ENCODE peak calls at places on chromosomes 6 and 20, in eight cellular contexts. R, S, V, X, B, H, F and A are unnamed samples.

GRCh38 chr6:126812651-126813050 is 305.8 kb upstream of the RSPO3 start:
- DNase-seq in S (no peak), H (peak; percentile 25), B (no peak), R (peak; percentile 40), V (no peak), F (peak; percentile 12), X (no peak), A (no peak)

GRCh38 chr20:44576297-44576696 is 6.1 kb upstream of the PKIG start:
- DNase-seq in X (peak; percentile 11), H (peak; percentile 71), R (peak; percentile 32), F (peak; percentile 48), B (no peak), V (no peak), S (peak; percentile 56), A (no peak)

GRCh38 chr6:106637718-106638341 is 8.5 kb downstream of the QRSL1 start:
- DNase-seq in H (no peak), B (no peak), R (no peak), F (no peak), X (no peak), S (no peak), V (no peak), A (no peak)

GRCh38 chr6:106360410-106360988 is at the start of gene CRYBG1:
- DNase-seq in F (peak; percentile 44), R (no peak), B (no peak), X (peak; percentile 82), H (peak; percentile 17), V (no peak), S (peak; percentile 42), A (peak; percentile 20)

GRCh38 chr6:43695078-43695966 is 7.7 kb upstream of the MRPS18A start:
- DNase-seq in X (peak; percentile 55), S (no peak), B (no peak), F (no peak), H (no peak), V (no peak), R (no peak), A (no peak)

GRCh38 chr6:96685702-96686101 is 122.8 kb downstream of the FHL5 start:
- DNase-seq in S (no peak), H (no peak), R (no peak), B (no peak), X (no peak), F (no peak), V (no peak), A (no peak)

GRCh38 chr6:125094563-125094962 is 59.0 kb upstream of the TPD52L1 start:
- DNase-seq in F (peak; percentile 53), R (peak; percentile 49), V (no peak), B (no peak), H (peak; percentile 46), X (no peak), S (no peak), A (no peak)

GRCh38 chr20:45823949-45824835 is 2.9 kb downstream of the TNNC2 start:
- DNase-seq in B (no peak), V (no peak), S (peak; percentile 56), H (peak; percentile 57), X (peak; percentile 35), R (peak; percentile 31), F (peak; percentile 65), A (peak; percentile 77)

GRCh38 chr6:44627091-44627878 is 239.8 kb downstream of the CDC5L start:
- DNase-seq in V (no peak), F (no peak), X (peak; percentile 38), H (no peak), S (no peak), B (no peak), R (no peak), A (peak; percentile 70)

GRCh38 chr6:122580731-122581130 is 29.5 kb upstream of the PKIB start:
- DNase-seq in B (no peak), H (no peak), S (no peak), X (no peak), F (peak; percentile 2), V (no peak), R (peak; percentile 33), A (no peak)

GRCh38 chr6:35082733-35083403 is 58.3 kb downstream of the TCP11 start:
- DNase-seq in H (no peak), F (no peak), R (no peak), S (no peak), B (no peak), V (no peak), X (no peak), A (no peak)

GRCh38 chr20:55522296-55522815 is 483.0 kb downstream of the CBLN4 start:
- DNase-seq in X (no peak), B (no peak), V (no peak), S (no peak), H (no peak), F (no peak), R (no peak), A (no peak)

GRCh38 chr6:152441892-152442291 is 195.3 kb downstream of the SYNE1 start:
- DNase-seq in S (no peak), R (no peak), V (no peak), X (no peak), H (no peak), B (no peak), F (no peak), A (no peak)

GRCh38 chr6:75351570-75351969 is 67.0 kb upstream of the TMEM30A start:
- DNase-seq in R (no peak), F (no peak), X (no peak), S (no peak), H (no peak), B (no peak), V (no peak), A (no peak)

GRCh38 chr6:26003102-26003694 is 40.6 kb downstream of the TRIM38 start:
- DNase-seq in S (peak; percentile 61), F (peak; percentile 66), X (peak; percentile 69), H (peak; percentile 71), B (no peak), V (peak; percentile 69), R (peak; percentile 41), A (no peak)

GRCh38 chr6:8180327-8181161 is 78.2 kb upstream of the EEF1E1 start:
- DNase-seq in X (no peak), R (peak; percentile 89), B (no peak), F (peak; percentile 70), S (no peak), H (peak; percentile 50), V (no peak), A (no peak)

GRCh38 chr20:59933296-59933848 is at the start of gene SYCP2:
- DNase-seq in V (peak; percentile 30), S (peak; percentile 41), R (peak; percentile 25), X (peak; percentile 61), H (peak; percentile 49), F (peak; percentile 61), B (no peak), A (peak; percentile 85)

GRCh38 chr20:11852801-11853200 is 64.9 kb upstream of the BTBD3 start:
- DNase-seq in S (no peak), F (peak; percentile 44), X (no peak), V (no peak), R (peak; percentile 23), H (peak; percentile 5), B (no peak), A (no peak)

GRCh38 chr6:38801305-38801704 is 86.2 kb downstream of the DNAH8 start:
- DNase-seq in H (no peak), R (no peak), X (no peak), V (no peak), F (no peak), S (no peak), B (no peak), A (no peak)

GRCh38 chr6:130928993-130929678 is 101.9 kb downstream of the SMLR1 start:
- DNase-seq in B (no peak), S (no peak), V (no peak), F (peak; percentile 75), X (no peak), R (peak; percentile 77), H (peak; percentile 73), A (no peak)

GRCh38 chr6:5695260-5696245 is 311.2 kb downstream of the NRN1 start:
- DNase-seq in X (no peak), F (peak; percentile 90), B (no peak), V (no peak), H (peak; percentile 51), S (peak; percentile 40), R (peak; percentile 92), A (no peak)

GRCh38 chr6:167687035-167687720 is 139.5 kb upstream of the AFDN start:
- DNase-seq in F (no peak), V (no peak), S (no peak), B (no peak), R (no peak), X (no peak), H (no peak), A (no peak)
- H3K9me3 ChIP-seq in F (no peaks in the 10 kb centered on the region), V (no peaks in the 10 kb centered on the region), S (no peaks in the 10 kb centered on the region), B (no peaks in the 10 kb centered on the region), R (no peaks in the 10 kb centered on the region), X (no peaks in the 10 kb centered on the region), H (no peaks in the 10 kb centered on the region), A (no peaks in the 10 kb centered on the region)

DNA sequence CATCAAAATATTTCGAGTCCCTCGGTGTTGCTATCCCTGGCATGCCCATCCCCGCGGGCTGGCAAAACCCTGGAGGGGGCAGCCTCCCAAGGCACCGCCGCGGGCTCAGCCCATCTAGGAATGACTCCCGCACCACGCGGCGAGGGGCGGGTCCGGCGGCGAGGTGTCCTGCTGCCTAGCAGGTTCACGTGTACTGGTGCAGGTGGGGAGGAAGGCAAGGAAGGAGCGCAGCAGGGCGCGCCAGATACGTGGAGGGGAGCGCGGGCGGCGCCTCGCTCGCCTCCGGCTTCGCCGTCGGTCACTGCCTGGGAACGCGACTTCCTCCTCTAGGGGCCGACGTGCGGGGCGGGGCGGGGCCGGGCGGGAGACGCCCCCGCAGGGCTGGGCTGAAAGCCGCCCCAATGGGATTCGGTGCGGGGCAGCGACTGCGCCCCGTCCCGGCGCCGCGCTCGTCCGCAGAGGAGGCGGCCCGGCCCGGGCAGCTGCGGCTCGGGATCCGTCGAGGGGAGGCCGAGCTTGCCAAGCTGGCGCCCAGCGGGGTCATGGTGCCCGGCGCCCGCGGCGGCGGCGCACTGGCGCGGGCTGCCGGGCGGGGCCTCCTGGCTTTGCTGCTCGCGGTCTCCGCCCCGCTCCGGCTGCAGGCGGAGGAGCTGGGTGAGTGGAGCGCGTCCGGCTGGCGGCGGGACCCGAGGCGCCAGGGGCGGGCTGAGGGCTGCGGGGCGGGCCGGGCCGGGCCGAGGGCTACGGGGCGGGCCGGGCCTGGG is at the start of gene DCBLD1:
- DNase-seq in R (peak; percentile 79), H (peak; percentile 82), S (peak; percentile 41), B (peak; percentile 3), X (peak; percentile 87), F (peak; percentile 96), V (peak; percentile 60), A (peak; percentile 92)
- H3K4me3 ChIP-seq in R (peak within 1 kb of the TSS; percentile 95), H (peak within 1 kb of the TSS; percentile 42), S (peak within 1 kb of the TSS; percentile 54), B (peak within 1 kb of the TSS; percentile 99), X (peak within 1 kb of the TSS; percentile 62), F (peak within 1 kb of the TSS; percentile 77), V (peak within 1 kb of the TSS; percentile 71), A (peak within 1 kb of the TSS; percentile 71)

GRCh38 chr20:51510961-51511360 is 31.6 kb downstream of the NFATC2 start:
- DNase-seq in H (peak; percentile 16), F (no peak), V (no peak), B (no peak), X (no peak), R (no peak), S (no peak), A (no peak)
- H3K9me3 ChIP-seq in H (no peaks in the 10 kb centered on the region), F (no peaks in the 10 kb centered on the region), V (no peaks in the 10 kb centered on the region), B (no peaks in the 10 kb centered on the region), X (no peaks in the 10 kb centered on the region), R (no peaks in the 10 kb centered on the region), S (no peaks in the 10 kb centered on the region), A (no peaks in the 10 kb centered on the region)

DNA sequence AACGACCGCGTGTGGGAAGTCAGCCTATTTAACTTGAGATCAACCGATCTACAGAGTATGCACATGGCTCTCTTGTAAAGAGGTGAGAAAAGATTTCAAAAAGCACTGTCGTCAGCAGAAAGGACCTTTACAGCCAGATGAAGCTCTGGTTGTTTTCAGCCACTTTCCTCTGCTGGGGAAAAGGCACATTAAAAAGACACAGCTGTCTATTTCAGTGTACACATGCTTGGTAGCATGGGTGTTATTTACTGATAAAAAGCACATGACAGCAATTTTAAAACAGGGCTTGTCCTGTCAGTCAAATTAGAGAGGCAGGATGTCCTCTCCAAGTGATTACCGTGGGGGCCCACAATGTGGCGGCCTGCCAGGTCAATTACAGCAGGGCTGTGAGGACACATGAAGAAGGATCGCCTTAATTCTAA is 188.9 kb downstream of the PRKN start:
- DNase-seq in H (peak; percentile 2), R (no peak), V (no peak), X (no peak), B (no peak), F (no peak), S (no peak), A (peak; percentile 71)
- H3K4me3 ChIP-seq in H (no peak overlapping the region), R (no peak overlapping the region), V (no peak overlapping the region), X (no peak overlapping the region), B (no peak overlapping the region), F (no peak overlapping the region), S (no peak overlapping the region), A (no peak overlapping the region)